ENCODE peak calls at places on chromosomes 5 and 9, in five cellular contexts. M, K, S, B and H are unnamed samples.

GRCh38 chr5:170270670-170271069 is 26.9 kb downstream of the LCP2 start:
- DNase-seq in B (no peak), K (no peak), M (no peak), S (no peak), H (no peak)

GRCh38 chr5:14873093-14873492 is 1.5 kb upstream of the ANKH start:
- DNase-seq in B (no peak), K (no peak), M (no peak), S (no peak), H (no peak)

GRCh38 chr9:137304383-137305059 is 2.5 kb upstream of the NRARP start:
- DNase-seq in M (no peak), S (no peak), B (no peak), K (no peak), H (no peak)

GRCh38 chr5:88325868-88326267 is 57.2 kb upstream of the TMEM161B start:
- DNase-seq in S (no peak), K (no peak), M (no peak), B (no peak), H (no peak)

GRCh38 chr5:15183520-15183919 is 311.9 kb upstream of the ANKH start:
- DNase-seq in K (no peak), S (no peak), B (peak; percentile 50), M (no peak), H (no peak)

GRCh38 chr5:101806410-101806809 is 489.7 kb downstream of the SLCO4C1 start:
- DNase-seq in K (no peak), M (no peak), S (no peak), B (no peak), H (no peak)

GRCh38 chr5:178296066-178296465 is 63.5 kb upstream of the PHYKPL start:
- DNase-seq in M (no peak), K (no peak), B (no peak), S (no peak), H (no peak)

GRCh38 chr5:36756089-36756488 is 120.5 kb upstream of the NIPBL start:
- DNase-seq in B (no peak), S (no peak), M (no peak), K (no peak), H (no peak)

GRCh38 chr5:180208435-180209081 is 453 bp downstream of the RASGEF1C start:
- DNase-seq in S (no peak), M (peak; percentile 23), K (no peak), B (peak; percentile 16), H (no peak)

GRCh38 chr5:91528831-91529230 is 145.7 kb upstream of the ARRDC3 start:
- DNase-seq in K (no peak), M (no peak), S (no peak), B (no peak), H (no peak)

GRCh38 chr5:75600535-75600934 is 10.7 kb upstream of the ANKDD1B start:
- DNase-seq in B (no peak), M (no peak), S (no peak), K (no peak), H (no peak)

GRCh38 chr9:133731876-133732321 is 6.3 kb downstream of the SARDH start:
- DNase-seq in K (no peak), M (peak; percentile 97), S (peak; percentile 28), B (peak; percentile 54), H (no peak)

GRCh38 chr9:99296375-99296951 is 74.4 kb downstream of the SEC61B start:
- DNase-seq in B (peak; percentile 21), S (no peak), K (no peak), M (no peak), H (no peak)

GRCh38 chr9:104805441-104805840 is 41.5 kb downstream of the NIPSNAP3B start:
- DNase-seq in S (no peak), B (no peak), K (no peak), M (peak; percentile 30), H (no peak)

GRCh38 chr5:179875741-179876667 is 17.4 kb upstream of the MRNIP start:
- DNase-seq in B (no peak), K (no peak), S (no peak), M (no peak), H (no peak)

GRCh38 chr5:30279237-30279636 is 914.2 kb upstream of the CDH6 start:
- DNase-seq in S (peak; percentile 63), K (no peak), B (peak; percentile 14), M (no peak), H (no peak)

GRCh38 chr5:96641368-96641767 is 20.8 kb upstream of the CAST start:
- DNase-seq in S (peak; percentile 41), M (no peak), B (no peak), K (no peak), H (no peak)

GRCh38 chr5:93845376-93845775 is 104.0 kb upstream of the POU5F2 start:
- DNase-seq in B (no peak), M (no peak), K (no peak), S (peak; percentile 13), H (no peak)

GRCh38 chr9:82170871-82171270 is 182.3 kb downstream of the SPATA31D1 start:
- DNase-seq in S (peak; percentile 48), B (peak; percentile 23), M (no peak), K (no peak), H (no peak)

GRCh38 chr9:76697554-76697953 is 66.7 kb upstream of the PCA3 start:
- DNase-seq in M (no peak), B (no peak), K (no peak), S (no peak), H (no peak)

GRCh38 chr9:2227468-2227867 is 212.3 kb downstream of the SMARCA2 start:
- DNase-seq in K (no peak), M (no peak), B (peak; percentile 69), S (peak; percentile 70), H (no peak)

GRCh38 chr5:116598871-116599270 is 24.2 kb upstream of the SEMA6A start:
- DNase-seq in M (no peak), K (no peak), B (no peak), S (no peak), H (no peak)

GRCh38 chr9:14515564-14516198 is 177.6 kb downstream of the ZDHHC21 start:
- DNase-seq in K (no peak), M (no peak), S (peak; percentile 48), B (no peak), H (no peak)

GRCh38 chr5:120304653-120305052 is 159.4 kb upstream of the PRR16 start:
- DNase-seq in S (peak; percentile 89), K (no peak), M (peak; percentile 42), B (peak; percentile 65), H (no peak)

GRCh38 chr9:75233011-75233410 is 144.7 kb downstream of the OSTF1 start:
- DNase-seq in M (no peak), B (peak; percentile 27), K (no peak), S (no peak), H (no peak)

DNA sequence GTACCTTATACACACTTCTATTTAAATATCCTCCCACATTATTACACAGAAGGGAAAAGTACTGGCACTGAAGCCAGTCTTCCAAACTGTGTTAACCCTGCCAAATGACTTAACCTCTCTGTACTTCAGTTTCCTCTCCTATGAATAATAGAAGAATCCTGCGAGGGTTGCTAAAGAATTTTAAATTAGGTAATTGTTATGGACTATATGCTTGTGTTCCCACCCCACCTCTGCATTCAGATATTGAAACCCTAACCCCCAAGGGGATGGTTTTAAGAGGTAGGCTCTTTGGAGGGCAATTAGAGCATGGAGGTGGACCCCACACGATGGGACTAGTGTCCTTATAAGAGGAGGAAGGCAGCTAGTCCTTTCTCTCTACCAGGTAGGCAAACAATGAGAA is 72.7 kb downstream of the TTLL11 start:
- DNase-seq in B (peak; percentile 69), K (no peak), M (no peak), S (peak; percentile 40), H (no peak)
- H3K27ac ChIP-seq in B (no peak overlapping the region), K (peak overlapping the region; percentile 59), M (no peak overlapping the region), S (no peak overlapping the region), H (no peak overlapping the region)

GRCh38 chr5:98909363-98909762 is 19.4 kb downstream of the CHD1 start:
- DNase-seq in K (no peak), B (peak; percentile 22), M (no peak), S (peak; percentile 9), H (no peak)

GRCh38 chr5:98906756-98907355 is 22.0 kb downstream of the CHD1 start:
- DNase-seq in K (no peak), S (peak; percentile 45), M (peak; percentile 8), B (no peak), H (no peak)

GRCh38 chr5:98904786-98905185 is 24.0 kb downstream of the CHD1 start:
- DNase-seq in S (peak; percentile 65), M (peak; percentile 45), K (no peak), B (peak; percentile 78), H (no peak)

GRCh38 chr5:98907951-98908350 is 20.9 kb downstream of the CHD1 start:
- DNase-seq in S (no peak), M (no peak), K (no peak), B (no peak), H (no peak)

DNA sequence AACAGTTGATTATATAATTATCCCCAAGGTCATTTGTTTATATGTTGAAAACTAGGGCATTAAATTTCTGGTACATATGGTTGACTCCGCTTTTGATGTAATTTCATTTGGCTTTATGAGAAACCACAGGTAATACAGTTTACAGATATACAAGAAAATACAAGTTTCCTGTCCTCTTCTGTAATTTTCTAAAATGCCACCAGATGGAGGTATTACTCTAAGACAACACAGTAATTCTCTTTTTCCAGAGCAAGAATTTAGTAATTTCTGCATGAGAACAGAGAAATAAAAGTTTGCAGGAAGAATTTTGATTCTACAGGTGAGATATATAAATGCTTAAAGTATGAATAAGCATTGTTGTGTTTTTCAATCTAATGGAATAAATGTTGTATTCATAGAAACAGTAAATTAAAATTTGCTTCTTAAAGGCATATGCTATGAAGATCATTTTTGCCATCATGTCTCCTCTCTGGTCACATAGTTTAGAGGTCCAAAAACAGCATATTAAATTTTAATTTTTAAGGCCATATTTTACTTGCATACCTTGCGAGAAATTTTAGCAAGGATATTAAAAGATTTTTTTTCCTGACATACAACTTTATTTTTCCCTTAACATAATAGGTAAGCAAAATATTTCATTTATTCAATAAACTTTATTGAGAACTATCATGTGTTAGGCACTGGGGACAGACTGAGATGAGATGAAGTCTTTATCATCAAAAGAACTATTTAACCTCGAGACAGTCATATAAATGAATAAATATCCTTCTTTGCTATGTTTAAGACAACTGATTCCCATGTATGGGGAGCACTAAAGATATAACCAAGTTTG is 22.7 kb downstream of the CHD1 start:
- DNase-seq in M (peak; percentile 27), K (no peak), S (peak; percentile 38), B (peak; percentile 57), H (no peak)
- H3K27ac ChIP-seq in M (no peak overlapping the region), K (no peak overlapping the region), S (no peak overlapping the region), B (no peak overlapping the region), H (no peak overlapping the region)

DNA sequence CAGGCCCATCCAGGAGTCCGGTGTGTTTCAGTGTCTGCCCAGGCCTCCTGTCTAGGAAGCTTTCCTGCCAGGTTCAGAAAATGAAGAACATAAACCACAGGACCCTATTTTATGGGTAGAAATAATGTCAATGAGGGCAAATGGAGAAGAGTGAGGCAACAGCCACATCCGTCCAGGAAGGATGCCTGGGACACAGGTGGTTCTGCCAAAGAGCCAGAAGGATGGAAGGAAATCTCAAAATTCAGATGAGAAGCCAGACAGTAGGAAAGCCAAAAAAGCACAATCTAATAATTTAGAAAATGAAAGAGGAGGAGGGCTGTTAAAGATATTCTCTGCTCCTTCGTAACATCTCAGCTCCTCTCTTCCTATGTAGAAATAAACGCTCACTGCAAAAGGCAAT is 262.2 kb downstream of the AUH start:
- DNase-seq in M (no peak), B (no peak), S (no peak), K (no peak), H (no peak)
- H3K27ac ChIP-seq in M (no peak overlapping the region), B (peak overlapping the region; percentile 61), S (peak overlapping the region; percentile 68), K (no peak overlapping the region), H (peak overlapping the region; percentile 63)

GRCh38 chr5:114686345-114686744 is 324.5 kb downstream of the KCNN2 start:
- DNase-seq in K (no peak), S (no peak), M (no peak), B (no peak), H (no peak)
- H3K27ac ChIP-seq in K (no peak overlapping the region), S (no peak overlapping the region), M (no peak overlapping the region), B (no peak overlapping the region), H (no peak overlapping the region)